ENCODE peak calls at places on chromosomes 6 and 20, in eight cellular contexts. S is effector CD4-positive, alpha-beta T cell; Q is NCI-H460; G is fibroblast of the conjunctiva; A is type B pancreatic cell; W is Peyer's patch; R is C1 segment of cervical spinal cord; J is adipocyte. B is an unnamed sample.

GRCh38 chr6:92361990-92362770 is 1057.2 kb downstream of the EPHA7 start:
- DNase-seq in S (no peak), Q (no peak), G (no peak), A (no peak), W (no peak), R (no peak), J (no peak), B (no peak)

GRCh38 chr20:35709269-35709668 is 10.1 kb downstream of the ROMO1 start:
- DNase-seq in S (no peak), Q (no peak), G (no peak), A (no peak), W (no peak), R (no peak), J (no peak), B (no peak)

GRCh38 chr20:52972965-52973819 is 1.0 kb downstream of the TSHZ2 start:
- DNase-seq in S (no peak), Q (no peak), G (no peak), A (no peak), W (no peak), R (no peak), J (no peak), B (no peak)

GRCh38 chr20:14925286-14925685 is 587.9 kb upstream of the FLRT3 start:
- DNase-seq in S (no peak), Q (no peak), G (peak), A (no peak), W (no peak), R (no peak), J (peak), B (no peak)

GRCh38 chr6:5108536-5108935 is 23.4 kb downstream of the PPP1R3G start:
- DNase-seq in S (no peak), Q (no peak), G (no peak), A (no peak), W (no peak), R (no peak), J (no peak), B (no peak)

GRCh38 chr6:28357036-28357435 is 7.3 kb downstream of the ZKSCAN3 start:
- DNase-seq in S (no peak), Q (no peak), G (no peak), A (no peak), W (no peak), R (no peak), J (no peak), B (no peak)

GRCh38 chr20:53513489-53514298 is 79.9 kb downstream of the ZNF217 start:
- DNase-seq in S (no peak), Q (no peak), G (no peak), A (no peak), W (no peak), R (no peak), J (no peak), B (no peak)

GRCh38 chr6:31083742-31084354 is 28.5 kb downstream of the C6orf15 start:
- DNase-seq in S (no peak), Q (no peak), G (peak), A (no peak), W (peak), R (no peak), J (peak), B (no peak)

GRCh38 chr6:18165746-18166145 is 10.5 kb downstream of the KDM1B start:
- DNase-seq in S (no peak), Q (no peak), G (no peak), A (no peak), W (no peak), R (no peak), J (no peak), B (no peak)

GRCh38 chr6:41288025-41288777 is 1.7 kb upstream of the TREM1 start:
- DNase-seq in S (no peak), Q (no peak), G (no peak), A (no peak), W (no peak), R (no peak), J (no peak), B (no peak)

GRCh38 chr6:143867236-143867635 is 3.0 kb downstream of the ZC2HC1B start:
- DNase-seq in S (no peak), Q (no peak), G (no peak), A (no peak), W (no peak), R (no peak), J (no peak), B (no peak)

GRCh38 chr6:108174371-108175175 is 8.8 kb downstream of the NR2E1 start:
- DNase-seq in S (no peak), Q (no peak), G (no peak), A (no peak), W (no peak), R (no peak), J (peak), B (no peak)

GRCh38 chr6:112927641-112928040 is 580.5 kb downstream of the RFPL4B start:
- DNase-seq in S (no peak), Q (no peak), G (no peak), A (no peak), W (no peak), R (no peak), J (no peak), B (no peak)

GRCh38 chr20:24990810-24991252 is 1.7 kb downstream of the APMAP start:
- DNase-seq in S (no peak), Q (no peak), G (no peak), A (peak), W (no peak), R (no peak), J (no peak), B (no peak)